ENCODE peak calls at places on chromosomes 7 and 10, in eight cellular contexts. C, P, H, W, T, Y, V and Z are unnamed samples.

GRCh38 chr10:102405108-102405561 is 9.6 kb downstream of the NFKB2 start:
- DNase-seq in C (no peak), P (no peak), H (no peak), W (no peak), T (no peak), Y (no peak), V (no peak), Z (no peak)

GRCh38 chr10:19704544-19704943 is 111.7 kb upstream of the PLXDC2 start:
- DNase-seq in C (no peak), P (no peak), H (no peak), W (no peak), T (no peak), Y (no peak), V (no peak), Z (no peak)

GRCh38 chr7:139431010-139431409 is 52.5 kb downstream of the KLRG2 start:
- DNase-seq in C (no peak), P (no peak), H (no peak), W (no peak), T (no peak), Y (no peak), V (no peak), Z (no peak)

GRCh38 chr7:107506683-107507339 is 37.0 kb downstream of the GPR22 start:
- DNase-seq in C (peak; percentile 5), P (peak; percentile 26), H (no peak), W (no peak), T (peak; percentile 20), Y (no peak), V (no peak), Z (no peak)

GRCh38 chr10:4243651-4244050 is 458.6 kb upstream of the KLF6 start:
- DNase-seq in C (no peak), P (peak; percentile 96), H (no peak), W (no peak), T (peak; percentile 99), Y (peak; percentile 92), V (no peak), Z (no peak)

GRCh38 chr10:10818082-10818481 is 199.6 kb upstream of the CELF2 start:
- DNase-seq in C (no peak), P (no peak), H (no peak), W (no peak), T (no peak), Y (no peak), V (no peak), Z (no peak)

GRCh38 chr10:110326351-110327032 is 21.8 kb upstream of the SMNDC1 start:
- DNase-seq in C (no peak), P (peak; percentile 81), H (no peak), W (peak; percentile 62), T (peak; percentile 87), Y (peak; percentile 19), V (peak; percentile 61), Z (no peak)

GRCh38 chr7:56026538-56026937 is 24.7 kb downstream of the PSPH start:
- DNase-seq in C (peak; percentile 62), P (no peak), H (no peak), W (no peak), T (no peak), Y (no peak), V (no peak), Z (no peak)

GRCh38 chr10:110641256-110641655 is 2.9 kb upstream of the RBM20 start:
- DNase-seq in C (no peak), P (peak; percentile 43), H (no peak), W (peak; percentile 18), T (peak; percentile 42), Y (peak; percentile 42), V (no peak), Z (peak; percentile 54)

GRCh38 chr7:148558914-148559313 is 31.7 kb upstream of the C7orf33 start:
- DNase-seq in C (no peak), P (no peak), H (no peak), W (no peak), T (no peak), Y (no peak), V (no peak), Z (no peak)

GRCh38 chr10:122981066-122981464 is 864 bp downstream of the PSTK start:
- DNase-seq in C (no peak), P (no peak), H (no peak), W (peak; percentile 40), T (peak; percentile 60), Y (peak; percentile 16), V (peak; percentile 20), Z (no peak)